ENCODE peak calls at places on chromosomes 12 and 14, in five cellular contexts. N, X, O, F and D are unnamed samples.
A peak's percentile ranks its signal among the peaks of the same experiment; 100 is the strongest.

GRCh38 chr12:2679068-2679815 is 115.5 kb upstream of the FKBP4 start:
- DNase-seq in N (no peak), X (no peak), O (no peak), F (no peak), D (peak; percentile 70)

GRCh38 chr12:118038122-118038521 is 21.6 kb downstream of the RFC5 start:
- DNase-seq in N (no peak), X (no peak), O (no peak), F (no peak), D (no peak)

GRCh38 chr14:74503256-74503972 is 9.8 kb downstream of the ISCA2 start:
- DNase-seq in N (no peak), X (peak; percentile 19), O (no peak), F (no peak), D (no peak)

GRCh38 chr14:90658541-90658967 is 157.7 kb downstream of the TTC7B start:
- DNase-seq in N (no peak), X (no peak), O (no peak), F (no peak), D (no peak)

GRCh38 chr12:115049617-115050016 is 365.6 kb upstream of the TBX3 start:
- DNase-seq in N (no peak), X (no peak), O (no peak), F (no peak), D (no peak)

GRCh38 chr12:76219806-76220205 is 128.4 kb downstream of the BBS10 start:
- DNase-seq in N (no peak), X (no peak), O (no peak), F (no peak), D (no peak)

GRCh38 chr12:113886721-113887120 is 79.4 kb downstream of the RBM19 start:
- DNase-seq in N (no peak), X (no peak), O (no peak), F (no peak), D (no peak)

GRCh38 chr12:113149361-113150150 is at the start of gene CFAP73:
- DNase-seq in N (peak; percentile 51), X (no peak), O (no peak), F (no peak), D (no peak)

DNA sequence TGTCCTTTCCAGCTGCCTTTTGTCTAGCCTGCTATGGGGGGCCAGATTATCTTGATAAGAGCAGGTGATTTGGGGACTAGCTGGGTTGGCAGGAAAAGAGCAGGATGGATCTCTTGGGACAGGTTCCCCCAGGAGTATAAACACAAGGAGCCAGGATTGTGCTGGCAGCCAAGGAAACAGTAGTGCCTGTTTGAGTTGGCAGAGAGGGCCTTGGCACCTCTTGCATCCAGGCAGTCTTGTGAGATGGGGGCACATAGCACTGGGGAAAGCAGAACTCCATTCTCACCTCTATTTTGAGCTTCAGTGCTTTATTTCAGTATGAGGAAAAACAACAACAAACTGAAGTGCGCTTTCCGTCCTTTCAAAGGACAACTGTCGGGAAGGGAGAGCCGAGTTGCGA is 9.4 kb upstream of the UNC119B start:
- DNase-seq in N (no peak), X (no peak), O (no peak), F (no peak), D (no peak)
- H3K4me1 ChIP-seq in N (no peaks in the 10 kb centered on the region), X (no peaks in the 10 kb centered on the region), O (peaks cover 22% of the 10 kb centered on the region), F (peaks cover 3% of the 10 kb centered on the region), D (no peaks in the 10 kb centered on the region)

DNA sequence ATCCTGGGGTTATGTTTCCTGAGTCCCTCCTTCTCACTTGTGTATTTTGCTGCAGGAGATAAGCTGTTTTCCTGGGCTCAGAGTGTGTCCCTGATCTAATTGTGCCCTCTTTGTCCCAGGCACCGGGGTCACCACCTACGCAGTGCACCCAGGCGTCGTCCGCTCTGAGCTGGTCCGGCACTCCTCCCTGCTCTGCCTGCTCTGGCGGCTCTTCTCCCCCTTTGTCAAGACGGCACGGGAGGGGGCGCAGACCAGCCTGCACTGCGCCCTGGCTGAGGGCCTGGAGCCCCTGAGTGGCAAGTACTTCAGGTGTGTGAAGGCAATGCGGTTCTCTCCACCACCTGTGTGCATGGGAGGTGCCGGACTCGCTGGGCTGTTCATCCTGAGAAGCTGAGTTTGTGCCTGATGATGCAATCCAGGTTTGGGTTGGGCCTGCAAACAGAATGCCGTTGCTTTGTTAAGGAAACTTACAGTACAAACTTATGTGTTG is 27.4 kb downstream of the RDH12 start:
- DNase-seq in N (no peak), X (no peak), O (no peak), F (no peak), D (no peak)
- H3K4me3 ChIP-seq in N (no peak overlapping the region), X (no peak overlapping the region), O (no peak overlapping the region), F (no peak overlapping the region), D (no peak overlapping the region)

GRCh38 chr14:82694820-82695219 is 1161.2 kb upstream of the SEL1L start:
- DNase-seq in N (no peak), X (no peak), O (no peak), F (no peak), D (no peak)

DNA sequence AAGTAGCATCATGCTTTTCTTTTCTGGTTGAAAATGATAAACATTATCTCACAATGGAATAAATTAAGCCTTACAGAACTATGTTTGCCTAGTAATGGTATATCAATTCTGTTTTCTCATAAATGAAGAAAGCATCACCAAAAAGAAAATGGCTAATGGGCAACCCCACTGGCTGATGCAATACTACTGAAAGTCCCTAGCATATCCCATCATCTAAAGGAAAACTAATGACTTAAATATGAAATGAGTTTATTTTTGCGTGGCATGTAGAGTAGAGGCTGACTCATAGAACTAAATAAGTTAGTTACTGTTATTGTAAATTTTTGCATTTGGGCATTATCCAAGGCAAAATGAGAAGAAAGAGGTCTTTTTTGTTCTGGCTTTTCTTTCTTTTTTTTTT is 1156.3 kb upstream of the SEL1L start:
- DNase-seq in N (no peak), X (no peak), O (no peak), F (no peak), D (no peak)
- H3K4me1 ChIP-seq in N (no peaks in the 10 kb centered on the region), X (no peaks in the 10 kb centered on the region), O (no peaks in the 10 kb centered on the region), F (no peaks in the 10 kb centered on the region), D (peaks cover 3% of the 10 kb centered on the region)

GRCh38 chr12:108596854-108597558 is 878 bp downstream of the TMEM119 start:
- DNase-seq in N (no peak), X (no peak), O (no peak), F (no peak), D (no peak)
- H3K4me3 ChIP-seq in N (no peak overlapping the region), X (peak overlapping the region; percentile 5), O (no peak overlapping the region), F (no peak overlapping the region), D (peak overlapping the region; percentile 41)

GRCh38 chr14:77037338-77037782 is 8.9 kb upstream of the IRF2BPL start:
- DNase-seq in N (no peak), X (no peak), O (no peak), F (no peak), D (no peak)

GRCh38 chr14:77036484-77037337 is 8.2 kb upstream of the IRF2BPL start:
- DNase-seq in N (no peak), X (no peak), O (no peak), F (peak; percentile 64), D (no peak)

GRCh38 chr14:77040059-77040308 is 11.5 kb upstream of the IRF2BPL start:
- DNase-seq in N (no peak), X (no peak), O (no peak), F (no peak), D (no peak)

GRCh38 chr14:77039285-77040058 is 11.0 kb upstream of the IRF2BPL start:
- DNase-seq in N (no peak), X (peak; percentile 31), O (peak; percentile 29), F (peak; percentile 40), D (no peak)

GRCh38 chr14:77037886-77038511 is 9.5 kb upstream of the IRF2BPL start:
- DNase-seq in N (peak; percentile 57), X (peak; percentile 34), O (peak; percentile 49), F (no peak), D (no peak)
- H3K4me1 ChIP-seq in N (peaks cover 68% of the 10 kb centered on the region), X (peaks cover 10% of the 10 kb centered on the region), O (peaks cover 58% of the 10 kb centered on the region), F (peaks cover 92% of the 10 kb centered on the region), D (peaks cover 96% of the 10 kb centered on the region)